ENCODE peak calls at places on chromosomes 7 and 10, in five cellular contexts. Y is sigmoid colon; D is CD8-positive, alpha-beta T cell; X is RWPE2; N is GM23248. R is an unnamed sample. For H3K36me3 and H3K4me1, the result is how much of the 10 kb centered on the place peaks cover.

GRCh38 chr10:4195214-4195613 is 410.2 kb upstream of the KLF6 start:
- DNase-seq in Y (no peak), D (no peak), X (peak), N (peak), R (no peak)

GRCh38 chr7:15558747-15559146 is 3.1 kb downstream of the AGMO start:
- DNase-seq in Y (no peak), D (no peak), X (no peak), N (peak), R (no peak)

GRCh38 chr7:1662101-1662500 is 8.0 kb upstream of the ELFN1 start:
- DNase-seq in Y (peak), D (no peak), X (peak), N (no peak), R (peak)

GRCh38 chr7:56105508-56105907 is 768 bp downstream of the CHCHD2 start:
- DNase-seq in Y (no peak), D (no peak), X (no peak), N (peak), R (no peak)

GRCh38 chr10:35384265-35384868 is 48.1 kb downstream of the CCNY start:
- DNase-seq in Y (no peak), D (no peak), X (no peak), N (peak), R (no peak)

GRCh38 chr10:1085258-1085657 is 29.1 kb downstream of the WDR37 start:
- DNase-seq in Y (no peak), D (no peak), X (no peak), N (no peak), R (no peak)

GRCh38 chr7:142528608-142529408 is 220.5 kb upstream of the PRSS1 start:
- DNase-seq in Y (no peak), D (no peak), X (no peak), N (no peak), R (no peak)

GRCh38 chr10:3785849-3786290 is 861 bp upstream of the KLF6 start:
- DNase-seq in Y (peak), D (no peak), X (no peak), N (peak), R (no peak)

GRCh38 chr10:97759157-97759980 is 12.4 kb downstream of the SFRP5 start:
- DNase-seq in Y (peak), D (peak), X (no peak), N (peak), R (peak)

GRCh38 chr7:115096262-115096661 is 174.4 kb downstream of the MDFIC start:
- DNase-seq in Y (no peak), D (no peak), X (no peak), N (no peak), R (no peak)

GRCh38 chr7:112421666-112422486 is 28.4 kb upstream of the IFRD1 start:
- DNase-seq in Y (no peak), D (no peak), X (no peak), N (no peak), R (no peak)

GRCh38 chr10:79483948-79484347 is 28.4 kb upstream of the EIF5AL1 start:
- DNase-seq in Y (peak), D (no peak), X (no peak), N (peak), R (no peak)

GRCh38 chr10:104580321-104580720 is 60.8 kb upstream of the SORCS3 start:
- DNase-seq in Y (no peak), D (no peak), X (no peak), N (peak), R (no peak)

DNA sequence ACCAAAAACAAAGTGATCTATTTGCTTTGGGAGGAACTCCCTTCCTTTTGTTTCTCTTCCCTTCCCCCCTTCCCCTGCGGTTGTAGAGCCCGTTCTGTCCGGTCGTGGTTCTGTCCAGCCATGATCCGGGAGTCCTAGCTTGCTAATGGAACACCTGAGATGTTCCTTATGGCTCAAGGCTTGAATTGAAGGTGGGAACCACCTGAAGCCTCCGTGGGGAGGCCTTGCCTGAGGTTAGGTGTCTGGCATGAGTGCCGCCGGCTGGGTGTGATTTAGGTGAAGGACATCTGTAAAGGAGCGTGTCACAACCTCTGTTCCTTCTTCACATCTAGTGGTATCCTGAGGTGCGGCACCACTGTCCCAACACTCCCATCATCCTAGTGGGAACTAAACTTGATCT is 46.2 kb downstream of the DAGLB start:
- DNase-seq in Y (no peak), D (no peak), X (no peak), N (no peak), R (no peak)
- H3K36me3 ChIP-seq in Y (half or more), D (under half), X (half or more), N (half or more), R (half or more)

GRCh38 chr10:113030453-113030852 is 80.4 kb downstream of the TCF7L2 start:
- DNase-seq in Y (no peak), D (no peak), X (no peak), N (peak), R (no peak)
- H3K4me1 ChIP-seq in Y (under half), D (under half), X (under half), N (under half), R (under half)

GRCh38 chr10:48690791-48691660 is 6.4 kb downstream of the WDFY4 start:
- DNase-seq in Y (no peak), D (no peak), X (no peak), N (no peak), R (no peak)
- H3K36me3 ChIP-seq in Y (under half), D (under half), X (under half), N (under half), R (under half)

GRCh38 chr10:59970396-59971368 is 64.3 kb upstream of the CCDC6 start:
- DNase-seq in Y (no peak), D (no peak), X (no peak), N (no peak), R (no peak)

GRCh38 chr10:59965899-59966650 is 59.7 kb upstream of the CCDC6 start:
- DNase-seq in Y (no peak), D (no peak), X (no peak), N (no peak), R (no peak)

GRCh38 chr10:59962755-59963154 is 56.4 kb upstream of the CCDC6 start:
- DNase-seq in Y (no peak), D (no peak), X (no peak), N (no peak), R (no peak)

GRCh38 chr10:59968705-59969104 is 62.3 kb upstream of the CCDC6 start:
- DNase-seq in Y (no peak), D (no peak), X (no peak), N (no peak), R (no peak)

DNA sequence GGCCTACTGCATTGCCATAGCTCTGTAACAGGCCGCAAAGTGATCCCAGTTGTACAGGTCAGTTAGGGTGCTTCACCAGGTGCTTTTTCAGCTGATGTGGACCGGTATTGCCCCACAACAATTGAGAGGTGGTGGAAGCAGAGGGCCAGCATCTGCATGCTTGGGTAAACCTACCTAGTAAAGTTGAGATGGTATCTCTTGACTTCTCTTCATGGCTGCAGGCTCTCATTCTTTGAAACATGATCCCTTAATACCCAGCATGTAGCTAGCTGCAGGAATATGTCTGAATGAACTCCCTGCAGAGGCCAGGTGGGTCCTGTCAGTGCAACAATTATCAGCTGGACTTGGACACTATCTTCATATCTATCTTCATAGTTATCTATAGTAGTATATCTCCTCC is 60.7 kb upstream of the CCDC6 start:
- DNase-seq in Y (no peak), D (no peak), X (no peak), N (no peak), R (no peak)
- H3K4me1 ChIP-seq in Y (under half), D (under half), X (under half), N (under half), R (under half)

GRCh38 chr7:66557214-66558200 is 71.2 kb upstream of the KCTD7 start:
- DNase-seq in Y (peak), D (peak), X (no peak), N (peak), R (peak)
- H3K36me3 ChIP-seq in Y (half or more), D (under half), X (under half), N (under half), R (under half)

DNA sequence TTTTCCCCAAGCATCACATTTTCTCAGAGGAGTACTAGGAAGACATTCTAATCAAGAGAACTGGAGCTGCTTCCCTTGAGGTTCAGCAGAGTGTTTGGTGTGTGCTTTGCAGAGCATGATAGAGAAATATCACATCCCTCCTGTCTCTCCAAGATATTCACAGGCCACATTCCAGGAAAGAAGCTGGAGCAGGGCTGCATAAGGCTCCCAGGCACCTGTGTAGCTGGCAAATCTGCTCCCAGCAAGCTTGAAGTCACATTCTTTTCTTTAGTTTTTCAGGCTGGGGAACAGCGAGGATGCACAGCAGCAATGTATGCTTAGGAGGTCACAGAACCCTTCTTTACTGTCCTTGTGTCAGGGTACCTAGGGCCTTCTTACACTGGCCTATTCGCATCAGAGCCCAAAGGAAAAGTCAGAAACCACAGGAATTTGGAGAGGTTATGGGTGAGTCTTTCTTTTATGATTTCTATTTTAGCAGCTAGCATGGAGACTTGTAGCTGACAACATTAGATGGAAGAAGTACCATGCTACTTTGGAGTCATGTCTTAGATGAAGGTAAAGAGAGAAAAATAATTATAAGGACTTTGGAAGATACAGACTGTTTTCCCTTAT is 95.8 kb upstream of the HDAC9 start:
- DNase-seq in Y (no peak), D (no peak), X (no peak), N (peak), R (no peak)
- H3K4me1 ChIP-seq in Y (under half), D (under half), X (under half), N (under half), R (under half)